ENCODE peak calls at places on chromosomes 2 and 18, in six cellular contexts. C, E, A, I, X and O are unnamed samples.

GRCh38 chr18:2197945-2198344 is 373.4 kb downstream of the METTL4 start:
- DNase-seq in C (no peak), E (no peak), A (no peak), I (no peak), X (peak), O (peak)

GRCh38 chr2:28155071-28155470 is 237.6 kb upstream of the FOSL2 start:
- DNase-seq in C (no peak), E (no peak), A (no peak), I (no peak), X (no peak), O (no peak)

GRCh38 chr2:208488668-208489564 is 82.3 kb downstream of the PTH2R start:
- DNase-seq in C (no peak), E (no peak), A (no peak), I (no peak), X (peak), O (no peak)

GRCh38 chr2:119126650-119127049 is 31.9 kb downstream of the C1QL2 start:
- DNase-seq in C (peak), E (peak), A (no peak), I (no peak), X (peak), O (no peak)

GRCh38 chr2:232757905-232758304 is 18.5 kb downstream of the KCNJ13 start:
- DNase-seq in C (no peak), E (no peak), A (no peak), I (no peak), X (no peak), O (no peak)

GRCh38 chr18:51417643-51418483 is 220.4 kb upstream of the MEX3C start:
- DNase-seq in C (no peak), E (no peak), A (no peak), I (no peak), X (no peak), O (no peak)

GRCh38 chr2:219643084-219643473 is 15.6 kb downstream of the SLC4A3 start:
- DNase-seq in C (no peak), E (no peak), A (no peak), I (no peak), X (no peak), O (no peak)

GRCh38 chr2:159265171-159265576 is 21.3 kb downstream of the WDSUB1 start:
- DNase-seq in C (peak), E (no peak), A (no peak), I (no peak), X (peak), O (peak)

GRCh38 chr2:128624425-128624795 is 305.7 kb upstream of the HS6ST1 start:
- DNase-seq in C (no peak), E (no peak), A (no peak), I (no peak), X (no peak), O (no peak)

GRCh38 chr2:16162491-16163040 is 222.2 kb downstream of the MYCN start:
- DNase-seq in C (no peak), E (no peak), A (no peak), I (no peak), X (no peak), O (no peak)

GRCh38 chr2:162196611-162197010 is 44.6 kb upstream of the GCG start:
- DNase-seq in C (no peak), E (no peak), A (peak), I (no peak), X (no peak), O (peak)

GRCh38 chr2:170822885-170823799 is 6.5 kb downstream of the GAD1 start:
- DNase-seq in C (no peak), E (peak), A (no peak), I (no peak), X (peak), O (no peak)

GRCh38 chr2:225006730-225007129 is 35.5 kb downstream of the DOCK10 start:
- DNase-seq in C (no peak), E (no peak), A (no peak), I (no peak), X (no peak), O (no peak)

GRCh38 chr2:241009191-241009590 is 10.8 kb downstream of the SNED1 start:
- DNase-seq in C (no peak), E (no peak), A (no peak), I (no peak), X (no peak), O (no peak)

GRCh38 chr2:10303174-10303633 is 500 bp downstream of the HPCAL1 start:
- DNase-seq in C (no peak), E (peak), A (peak), I (no peak), X (no peak), O (no peak)

GRCh38 chr2:27007416-27008374 is 25.1 kb upstream of the TMEM214 start:
- DNase-seq in C (no peak), E (no peak), A (no peak), I (no peak), X (peak), O (no peak)

GRCh38 chr2:234989183-234989701 is 37.4 kb downstream of the SH3BP4 start:
- DNase-seq in C (no peak), E (no peak), A (peak), I (no peak), X (no peak), O (peak)

GRCh38 chr2:96144481-96145027 is 686 bp downstream of the DUSP2 start:
- DNase-seq in C (no peak), E (no peak), A (peak), I (peak), X (no peak), O (peak)

GRCh38 chr2:240811346-240812300 is 8.4 kb downstream of the KIF1A start:
- DNase-seq in C (no peak), E (no peak), A (no peak), I (no peak), X (no peak), O (no peak)

GRCh38 chr18:22176622-22177495 is 7.5 kb downstream of the GATA6 start:
- DNase-seq in C (no peak), E (peak), A (peak), I (no peak), X (no peak), O (no peak)

GRCh38 chr18:22175326-22175725 is 5.9 kb downstream of the GATA6 start:
- DNase-seq in C (no peak), E (no peak), A (no peak), I (no peak), X (no peak), O (no peak)

GRCh38 chr18:22177496-22177866 is 8.1 kb downstream of the GATA6 start:
- DNase-seq in C (no peak), E (no peak), A (no peak), I (no peak), X (no peak), O (no peak)

GRCh38 chr18:22174341-22175148 is 5.2 kb downstream of the GATA6 start:
- DNase-seq in C (no peak), E (peak), A (peak), I (no peak), X (no peak), O (no peak)

GRCh38 chr18:22176282-22176621 is 6.9 kb downstream of the GATA6 start:
- DNase-seq in C (no peak), E (no peak), A (no peak), I (no peak), X (no peak), O (no peak)
- H3K9ac ChIP-seq in C (no peak), E (no peak), A (peak), I (no peak), X (no peak), O (no peak)

DNA sequence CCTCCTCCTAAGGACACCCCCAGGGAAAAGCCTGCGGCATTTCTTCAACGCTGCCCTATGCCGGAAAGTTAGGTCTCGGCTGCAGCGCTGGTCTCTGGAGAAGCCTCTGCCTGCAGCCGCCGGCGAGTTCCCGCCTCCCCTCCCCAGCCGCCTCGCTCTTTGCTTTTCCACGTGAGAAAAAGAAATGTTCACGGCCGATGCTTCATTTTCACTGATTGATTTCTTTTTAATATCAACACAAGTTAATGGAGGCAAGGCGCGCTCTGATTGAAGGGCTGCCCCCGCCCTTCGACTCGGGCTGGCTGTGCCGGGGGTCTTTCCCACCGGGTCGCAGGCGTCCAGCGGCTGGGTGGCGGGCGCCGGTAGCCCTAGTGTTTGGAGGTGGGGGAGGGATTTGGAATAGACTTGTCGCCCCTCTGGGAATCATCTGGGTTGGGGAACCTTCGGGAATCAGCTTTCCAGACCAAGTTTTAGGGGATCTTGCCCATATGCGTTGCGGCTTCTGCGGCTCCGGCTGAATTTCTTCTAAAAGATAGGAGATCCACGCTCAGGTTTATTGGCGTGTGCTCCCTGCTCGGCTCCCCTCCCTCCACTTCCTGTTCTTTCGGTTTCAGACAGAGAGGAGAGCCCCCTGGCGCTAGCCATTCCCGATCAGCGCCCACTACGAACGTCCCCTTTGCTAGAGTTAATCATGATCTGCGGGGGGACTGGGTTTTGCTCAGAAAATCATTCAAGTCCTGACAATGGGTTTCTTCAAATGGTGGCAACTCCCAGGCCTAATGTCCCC is 4.1 kb downstream of the NRP2 start:
- DNase-seq in C (no peak), E (peak), A (peak), I (no peak), X (no peak), O (no peak)
- TF ChIP-seq CTCF in C (no peak), E (peak), A (peak), I (no peak), X (no peak), O (no peak)

DNA sequence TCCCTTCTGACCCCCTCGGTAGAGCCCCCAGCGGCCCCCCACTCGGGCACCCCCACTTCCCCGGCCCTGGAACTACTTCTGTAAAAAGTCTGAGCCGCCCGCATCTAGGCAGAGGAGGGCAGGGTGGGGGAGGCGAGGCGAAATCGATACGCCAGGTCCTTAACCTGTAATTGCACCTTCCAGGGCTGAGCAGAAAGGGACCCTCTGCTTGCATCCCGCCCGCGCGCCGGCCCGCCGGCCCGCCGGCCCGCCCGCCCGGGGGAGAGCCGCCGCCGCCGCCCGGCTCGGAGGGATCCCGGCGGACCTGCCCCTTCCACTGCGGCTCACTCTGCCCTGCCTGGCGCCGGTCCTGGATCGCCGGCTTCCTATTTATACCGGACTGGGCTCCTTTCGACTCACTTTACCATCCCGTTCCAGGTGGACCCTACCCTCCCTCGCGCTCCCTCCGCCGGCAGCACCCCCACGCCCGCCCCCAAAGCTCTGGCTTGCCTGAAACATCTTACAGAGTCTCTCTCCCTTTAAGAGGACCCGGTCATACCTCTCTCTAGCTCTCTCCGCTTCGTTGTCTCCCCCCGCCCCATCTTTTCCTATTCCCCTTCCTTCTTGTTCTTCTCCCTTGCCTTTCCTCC is 838 bp downstream of the KLHL14 start:
- DNase-seq in C (no peak), E (peak), A (no peak), I (no peak), X (no peak), O (no peak)
- TF ChIP-seq EZH2 in C (no peak), E (no peak), A (no peak), I (no peak), X (no peak), O (no peak)

GRCh38 chr2:177246000-177246399 is 18.5 kb downstream of the NFE2L2 start:
- DNase-seq in C (no peak), E (peak), A (no peak), I (no peak), X (no peak), O (no peak)
- H3K9ac ChIP-seq in C (peak), E (no peak), A (no peak), I (no peak), X (no peak), O (no peak)

DNA sequence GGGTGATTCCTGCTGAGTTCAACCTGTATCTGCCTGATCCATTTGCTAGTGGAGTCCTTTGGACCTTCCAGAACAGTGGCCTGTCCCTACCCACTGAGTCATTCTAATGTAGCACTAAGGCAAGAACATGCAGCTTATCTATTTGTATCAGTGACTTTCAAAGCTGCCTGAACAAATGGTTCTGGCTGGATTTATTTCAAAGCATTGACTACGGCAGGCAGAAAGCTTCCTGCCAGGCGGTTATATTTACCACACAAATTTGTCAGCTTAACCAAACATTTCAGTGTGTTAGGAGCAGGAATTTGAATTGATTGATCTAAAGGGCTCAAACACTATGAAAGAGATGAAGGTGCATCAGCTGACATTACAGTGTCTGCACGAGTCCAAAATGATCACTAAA is 613.4 kb downstream of the DCC start:
- DNase-seq in C (no peak), E (no peak), A (no peak), I (no peak), X (no peak), O (no peak)
- TF ChIP-seq CTCF in C (no peak), E (no peak), A (no peak), I (no peak), X (no peak), O (no peak)

GRCh38 chr18:79964330-79965118 is at the start of gene HSBP1L1:
- DNase-seq in C (peak), E (peak), A (peak), I (peak), X (no peak), O (peak)
- TF ChIP-seq EZH2 in C (no peak), E (no peak), A (no peak), I (no peak), X (no peak), O (no peak)

GRCh38 chr18:45526120-45526841 is 89.0 kb upstream of the SLC14A2 start:
- DNase-seq in C (no peak), E (no peak), A (peak), I (no peak), X (no peak), O (no peak)
- H3K9ac ChIP-seq in C (no peak), E (no peak), A (no peak), I (no peak), X (no peak), O (no peak)